ENCODE peak calls at places on chromosomes 12 and 14, in nine cellular contexts. One of them, this sample, is unnamed.

GRCh38 chr14:71532349-71532748 is 399.9 kb upstream of the RGS6 start:
- DNase-seq in mesendoderm: no peak
- DNase-seq in effector memory CD4-positive, alpha-beta T cell: no peak
- DNase-seq in adrenal gland: no peak
- DNase-seq in RWPE1: no peak
- DNase-seq in fibroblast of villous mesenchyme: no peak
- DNase-seq in SHP77: no peak
- DNase-seq in activated gamma-delta T cell treated with anti-CD3 and anti-CD28 coated beads, Interleukin-2, amount 50 U/mL, for 16 hours: no peak
- DNase-seq in NCI-H2081: no peak
- DNase-seq in this sample: no peak

GRCh38 chr12:19737019-19737418 is 297.7 kb downstream of the AEBP2 start:
- DNase-seq in mesendoderm: no peak
- DNase-seq in effector memory CD4-positive, alpha-beta T cell: no peak
- DNase-seq in adrenal gland: no peak
- DNase-seq in RWPE1: no peak
- DNase-seq in fibroblast of villous mesenchyme: no peak
- DNase-seq in SHP77: no peak
- DNase-seq in activated gamma-delta T cell treated with anti-CD3 and anti-CD28 coated beads, Interleukin-2, amount 50 U/mL, for 16 hours: no peak
- DNase-seq in NCI-H2081: no peak
- DNase-seq in this sample: no peak

GRCh38 chr14:104512771-104513640 is 66.6 kb upstream of the C14orf180 start:
- DNase-seq in mesendoderm: no peak
- DNase-seq in effector memory CD4-positive, alpha-beta T cell: no peak
- DNase-seq in adrenal gland: no peak
- DNase-seq in RWPE1: no peak
- DNase-seq in fibroblast of villous mesenchyme: no peak
- DNase-seq in SHP77: no peak
- DNase-seq in activated gamma-delta T cell treated with anti-CD3 and anti-CD28 coated beads, Interleukin-2, amount 50 U/mL, for 16 hours: no peak
- DNase-seq in NCI-H2081: no peak
- DNase-seq in this sample: no peak

GRCh38 chr14:103555559-103556337 is 6.7 kb downstream of the BAG5 start:
- DNase-seq in mesendoderm: no peak
- DNase-seq in effector memory CD4-positive, alpha-beta T cell: no peak
- DNase-seq in adrenal gland: no peak
- DNase-seq in RWPE1: no peak
- DNase-seq in fibroblast of villous mesenchyme: no peak
- DNase-seq in SHP77: no peak
- DNase-seq in activated gamma-delta T cell treated with anti-CD3 and anti-CD28 coated beads, Interleukin-2, amount 50 U/mL, for 16 hours: no peak
- DNase-seq in NCI-H2081: no peak
- DNase-seq in this sample: no peak

GRCh38 chr14:22426711-22427110 is 162.3 kb downstream of the DAD1 start:
- DNase-seq in mesendoderm: no peak
- DNase-seq in effector memory CD4-positive, alpha-beta T cell: no peak
- DNase-seq in adrenal gland: no peak
- DNase-seq in RWPE1: no peak
- DNase-seq in fibroblast of villous mesenchyme: no peak
- DNase-seq in SHP77: no peak
- DNase-seq in activated gamma-delta T cell treated with anti-CD3 and anti-CD28 coated beads, Interleukin-2, amount 50 U/mL, for 16 hours: no peak
- DNase-seq in NCI-H2081: no peak
- DNase-seq in this sample: no peak

GRCh38 chr14:36069535-36069900 is 107.0 kb downstream of the PTCSC3 start:
- DNase-seq in mesendoderm: peak
- DNase-seq in effector memory CD4-positive, alpha-beta T cell: no peak
- DNase-seq in adrenal gland: peak
- DNase-seq in RWPE1: peak
- DNase-seq in fibroblast of villous mesenchyme: peak
- DNase-seq in SHP77: peak
- DNase-seq in activated gamma-delta T cell treated with anti-CD3 and anti-CD28 coated beads, Interleukin-2, amount 50 U/mL, for 16 hours: no peak
- DNase-seq in NCI-H2081: peak
- DNase-seq in this sample: peak

GRCh38 chr12:124808276-124808675 is 55.4 kb downstream of the SCARB1 start:
- DNase-seq in mesendoderm: no peak
- DNase-seq in effector memory CD4-positive, alpha-beta T cell: no peak
- DNase-seq in adrenal gland: no peak
- DNase-seq in RWPE1: no peak
- DNase-seq in fibroblast of villous mesenchyme: no peak
- DNase-seq in SHP77: no peak
- DNase-seq in activated gamma-delta T cell treated with anti-CD3 and anti-CD28 coated beads, Interleukin-2, amount 50 U/mL, for 16 hours: no peak
- DNase-seq in NCI-H2081: no peak
- DNase-seq in this sample: no peak

GRCh38 chr14:99698642-99699041 is 14.5 kb downstream of the CYP46A1 start:
- DNase-seq in mesendoderm: no peak
- DNase-seq in effector memory CD4-positive, alpha-beta T cell: no peak
- DNase-seq in adrenal gland: no peak
- DNase-seq in RWPE1: no peak
- DNase-seq in fibroblast of villous mesenchyme: no peak
- DNase-seq in SHP77: no peak
- DNase-seq in activated gamma-delta T cell treated with anti-CD3 and anti-CD28 coated beads, Interleukin-2, amount 50 U/mL, for 16 hours: no peak
- DNase-seq in NCI-H2081: no peak
- DNase-seq in this sample: no peak

GRCh38 chr14:22555573-22556011 is 33.4 kb downstream of the DAD1 start:
- DNase-seq in mesendoderm: no peak
- DNase-seq in effector memory CD4-positive, alpha-beta T cell: peak
- DNase-seq in adrenal gland: no peak
- DNase-seq in RWPE1: peak
- DNase-seq in fibroblast of villous mesenchyme: no peak
- DNase-seq in SHP77: no peak
- DNase-seq in activated gamma-delta T cell treated with anti-CD3 and anti-CD28 coated beads, Interleukin-2, amount 50 U/mL, for 16 hours: peak
- DNase-seq in NCI-H2081: no peak
- DNase-seq in this sample: no peak

GRCh38 chr14:91005716-91006115 is 54.7 kb downstream of the RPS6KA5 start:
- DNase-seq in mesendoderm: no peak
- DNase-seq in effector memory CD4-positive, alpha-beta T cell: no peak
- DNase-seq in adrenal gland: no peak
- DNase-seq in RWPE1: peak
- DNase-seq in fibroblast of villous mesenchyme: no peak
- DNase-seq in SHP77: no peak
- DNase-seq in activated gamma-delta T cell treated with anti-CD3 and anti-CD28 coated beads, Interleukin-2, amount 50 U/mL, for 16 hours: no peak
- DNase-seq in NCI-H2081: no peak
- DNase-seq in this sample: no peak

GRCh38 chr12:24496755-24497154 is 452.1 kb downstream of the BCAT1 start:
- DNase-seq in mesendoderm: no peak
- DNase-seq in effector memory CD4-positive, alpha-beta T cell: no peak
- DNase-seq in adrenal gland: no peak
- DNase-seq in RWPE1: no peak
- DNase-seq in fibroblast of villous mesenchyme: peak
- DNase-seq in SHP77: no peak
- DNase-seq in activated gamma-delta T cell treated with anti-CD3 and anti-CD28 coated beads, Interleukin-2, amount 50 U/mL, for 16 hours: no peak
- DNase-seq in NCI-H2081: no peak
- DNase-seq in this sample: no peak

GRCh38 chr14:64604854-64605253 is 55.1 kb downstream of the PPP1R36 start:
- DNase-seq in mesendoderm: no peak
- DNase-seq in effector memory CD4-positive, alpha-beta T cell: no peak
- DNase-seq in adrenal gland: no peak
- DNase-seq in RWPE1: peak
- DNase-seq in fibroblast of villous mesenchyme: no peak
- DNase-seq in SHP77: no peak
- DNase-seq in activated gamma-delta T cell treated with anti-CD3 and anti-CD28 coated beads, Interleukin-2, amount 50 U/mL, for 16 hours: no peak
- DNase-seq in NCI-H2081: no peak
- DNase-seq in this sample: no peak

GRCh38 chr12:65510584-65511050 is 232.1 kb downstream of the MSRB3 start:
- DNase-seq in mesendoderm: peak
- DNase-seq in effector memory CD4-positive, alpha-beta T cell: no peak
- DNase-seq in adrenal gland: peak
- DNase-seq in RWPE1: no peak
- DNase-seq in fibroblast of villous mesenchyme: no peak
- DNase-seq in SHP77: no peak
- DNase-seq in activated gamma-delta T cell treated with anti-CD3 and anti-CD28 coated beads, Interleukin-2, amount 50 U/mL, for 16 hours: no peak
- DNase-seq in NCI-H2081: no peak
- DNase-seq in this sample: no peak